ENCODE peak calls at places on chromosome 6, in seven cellular contexts. Q is H54; T is ACHN; M is choroid plexus epithelial cell; Z is stimulated activated CD8-positive, alpha-beta memory T cell treated with anti-CD3 and anti-CD28 coated beads, Interleukin-12 subunit alpha, Interleukin-12 subunit beta, amount 100 ng/mL, for 4 hours; L is renal cortical epithelial cell; R is lower lobe of right lung. B is an unnamed sample.

GRCh38 chr6:137039010-137039409 is 5.8 kb downstream of the IL20RA start:
- DNase-seq in L (no peak), R (no peak), T (no peak), Z (no peak), Q (no peak), M (no peak), B (no peak)

GRCh38 chr6:21348462-21349195 is 244.9 kb upstream of the SOX4 start:
- DNase-seq in T (peak), Z (no peak), L (peak), R (peak), Q (peak), M (peak), B (peak)

GRCh38 chr6:139832493-139832892 is 458.0 kb upstream of the CITED2 start:
- DNase-seq in Z (no peak), T (no peak), L (no peak), Q (no peak), R (no peak), M (no peak), B (no peak)

GRCh38 chr6:33117826-33118277 is 42.1 kb downstream of the HLA-DPB1 start:
- DNase-seq in M (no peak), Q (no peak), L (no peak), T (no peak), Z (no peak), R (no peak), B (no peak)

GRCh38 chr6:107931894-107932293 is 26.1 kb downstream of the SEC63 start:
- DNase-seq in L (no peak), T (no peak), R (no peak), Z (no peak), M (no peak), Q (no peak), B (no peak)

GRCh38 chr6:48429021-48429420 is 318.0 kb upstream of the PTCHD4 start:
- DNase-seq in Q (no peak), L (peak), M (peak), Z (no peak), T (no peak), R (no peak), B (no peak)

GRCh38 chr6:131923356-131923755 is 27.8 kb downstream of the CCN2 start:
- DNase-seq in M (peak), Z (no peak), Q (no peak), L (peak), T (peak), R (no peak), B (peak)

GRCh38 chr6:30130887-30131862 is 4.8 kb upstream of the TRIM40 start:
- DNase-seq in Z (peak), Q (peak), R (peak), M (peak), T (peak), L (peak), B (peak)

GRCh38 chr6:16154904-16155303 is 26.0 kb downstream of the MYLIP start:
- DNase-seq in Z (no peak), R (no peak), T (no peak), L (peak), Q (peak), M (peak), B (no peak)

GRCh38 chr6:157074969-157075368 is 248.3 kb downstream of the TMEM242 start:
- DNase-seq in Q (no peak), T (no peak), L (no peak), Z (no peak), M (no peak), R (no peak), B (no peak)

GRCh38 chr6:95593025-95593424 is 15.7 kb downstream of the MANEA start:
- DNase-seq in T (peak), Z (no peak), Q (no peak), M (no peak), L (peak), R (no peak), B (peak)

GRCh38 chr6:88677356-88677755 is 286.1 kb downstream of the RNGTT start:
- DNase-seq in R (no peak), Z (no peak), L (no peak), M (no peak), Q (no peak), T (no peak), B (no peak)

GRCh38 chr6:41074692-41075436 is 2.1 kb downstream of the NFYA start:
- DNase-seq in Q (no peak), R (no peak), T (no peak), L (no peak), M (no peak), Z (no peak), B (no peak)

GRCh38 chr6:27078734-27079357 is 168.7 kb upstream of the PRSS16 start:
- DNase-seq in T (peak), R (no peak), L (peak), Z (no peak), M (peak), Q (peak), B (peak)

GRCh38 chr6:36542041-36542440 is 5.2 kb downstream of the STK38 start:
- DNase-seq in R (no peak), M (no peak), L (no peak), T (no peak), Z (no peak), Q (no peak), B (no peak)

GRCh38 chr6:116446399-116446798 is 14.8 kb upstream of the CALHM6 start:
- DNase-seq in T (no peak), L (peak), R (no peak), Z (no peak), Q (no peak), M (peak), B (no peak)

GRCh38 chr6:99520855-99521556 is 5.8 kb upstream of the USP45 start:
- DNase-seq in R (peak), Q (peak), Z (peak), L (peak), M (peak), T (peak), B (peak)

GRCh38 chr6:31122803-31123706 is 2.8 kb upstream of the CDSN start:
- DNase-seq in M (peak), L (peak), R (peak), T (no peak), Z (no peak), Q (peak), B (peak)

GRCh38 chr6:99446076-99446475 is 21.0 kb upstream of the PNISR start:
- DNase-seq in Q (no peak), L (no peak), R (no peak), T (no peak), M (no peak), Z (no peak), B (no peak)

GRCh38 chr6:148535976-148536375 is 193.3 kb downstream of the SASH1 start:
- DNase-seq in R (no peak), L (no peak), Z (no peak), Q (no peak), T (no peak), M (peak), B (no peak)

B was measured in Calu3.